ENCODE peak calls at places on chromosomes 3 and 15, in eight cellular contexts. One of them, this sample, is unnamed.
A peak's percentile ranks its signal among the peaks of the same experiment; 100 is the strongest.

GRCh38 chr3:49602877-49603411 is 48.7 kb downstream of the BSN start:
- DNase-seq in esophagus muscularis mucosa: no peak
- DNase-seq in SK-N-SH: no peak
- DNase-seq in sigmoid colon: peak; percentile 32
- DNase-seq in tibial nerve: no peak
- DNase-seq in transverse colon: no peak
- DNase-seq in HepG2: no peak
- DNase-seq in stomach: peak; percentile 32
- DNase-seq in this sample: peak; percentile 17

GRCh38 chr3:43178891-43179366 is 73.0 kb upstream of the POMGNT2 start:
- DNase-seq in esophagus muscularis mucosa: no peak
- DNase-seq in transverse colon: peak; percentile 78
- DNase-seq in stomach: peak; percentile 43
- DNase-seq in tibial nerve: no peak
- DNase-seq in sigmoid colon: no peak
- DNase-seq in SK-N-SH: no peak
- DNase-seq in HepG2: peak; percentile 91
- DNase-seq in this sample: no peak

GRCh38 chr3:150721285-150722130 is 17.8 kb upstream of the ERICH6 start:
- DNase-seq in transverse colon: no peak
- DNase-seq in esophagus muscularis mucosa: no peak
- DNase-seq in SK-N-SH: peak; percentile 73
- DNase-seq in tibial nerve: no peak
- DNase-seq in sigmoid colon: no peak
- DNase-seq in stomach: no peak
- DNase-seq in HepG2: peak; percentile 67
- DNase-seq in this sample: no peak

GRCh38 chr3:175336406-175337133 is 477.4 kb downstream of the NAALADL2 start:
- DNase-seq in sigmoid colon: no peak
- DNase-seq in esophagus muscularis mucosa: no peak
- DNase-seq in tibial nerve: no peak
- DNase-seq in stomach: no peak
- DNase-seq in SK-N-SH: no peak
- DNase-seq in transverse colon: no peak
- DNase-seq in HepG2: no peak
- DNase-seq in this sample: no peak

GRCh38 chr3:185737740-185738680 is 86.8 kb downstream of the IGF2BP2 start:
- DNase-seq in transverse colon: no peak
- DNase-seq in HepG2: no peak
- DNase-seq in esophagus muscularis mucosa: no peak
- DNase-seq in stomach: no peak
- DNase-seq in SK-N-SH: no peak
- DNase-seq in sigmoid colon: no peak
- DNase-seq in tibial nerve: no peak
- DNase-seq in this sample: no peak

GRCh38 chr15:73714695-73715301 is 30.6 kb downstream of the CD276 start:
- DNase-seq in SK-N-SH: no peak
- DNase-seq in HepG2: no peak
- DNase-seq in transverse colon: no peak
- DNase-seq in sigmoid colon: no peak
- DNase-seq in stomach: no peak
- DNase-seq in esophagus muscularis mucosa: no peak
- DNase-seq in tibial nerve: no peak
- DNase-seq in this sample: no peak

GRCh38 chr3:160038862-160039562 is 50.4 kb downstream of the IL12A start:
- DNase-seq in transverse colon: no peak
- DNase-seq in sigmoid colon: peak; percentile 63
- DNase-seq in tibial nerve: no peak
- DNase-seq in stomach: peak; percentile 65
- DNase-seq in esophagus muscularis mucosa: no peak
- DNase-seq in SK-N-SH: peak; percentile 76
- DNase-seq in HepG2: no peak
- DNase-seq in this sample: peak; percentile 85

GRCh38 chr15:69298697-69299441 is at the start of gene PAQR5:
- DNase-seq in stomach: peak; percentile 68
- DNase-seq in tibial nerve: no peak
- DNase-seq in SK-N-SH: peak; percentile 91
- DNase-seq in esophagus muscularis mucosa: no peak
- DNase-seq in sigmoid colon: no peak
- DNase-seq in transverse colon: peak; percentile 75
- DNase-seq in HepG2: no peak
- DNase-seq in this sample: peak; percentile 93

GRCh38 chr3:154243353-154243752 is 80.9 kb downstream of the DHX36 start:
- DNase-seq in SK-N-SH: no peak
- DNase-seq in transverse colon: no peak
- DNase-seq in sigmoid colon: no peak
- DNase-seq in HepG2: no peak
- DNase-seq in stomach: no peak
- DNase-seq in tibial nerve: no peak
- DNase-seq in esophagus muscularis mucosa: no peak
- DNase-seq in this sample: no peak

GRCh38 chr3:11273945-11274344 is 1.7 kb downstream of the ATG7 start:
- DNase-seq in tibial nerve: peak; percentile 48
- DNase-seq in esophagus muscularis mucosa: no peak
- DNase-seq in HepG2: no peak
- DNase-seq in SK-N-SH: no peak
- DNase-seq in transverse colon: no peak
- DNase-seq in stomach: no peak
- DNase-seq in sigmoid colon: no peak
- DNase-seq in this sample: peak; percentile 57

GRCh38 chr15:77395013-77395774 is 24.7 kb downstream of the PEAK1 start:
- DNase-seq in transverse colon: no peak
- DNase-seq in SK-N-SH: no peak
- DNase-seq in sigmoid colon: no peak
- DNase-seq in tibial nerve: no peak
- DNase-seq in HepG2: no peak
- DNase-seq in esophagus muscularis mucosa: no peak
- DNase-seq in stomach: no peak
- DNase-seq in this sample: no peak

GRCh38 chr3:127658234-127658633 is 14.5 kb upstream of the ABTB1 start:
- DNase-seq in stomach: no peak
- DNase-seq in sigmoid colon: no peak
- DNase-seq in HepG2: no peak
- DNase-seq in tibial nerve: no peak
- DNase-seq in SK-N-SH: no peak
- DNase-seq in transverse colon: no peak
- DNase-seq in esophagus muscularis mucosa: no peak
- DNase-seq in this sample: no peak

GRCh38 chr3:126128504-126129407 is 44.8 kb upstream of the SLC41A3 start:
- DNase-seq in HepG2: no peak
- DNase-seq in transverse colon: no peak
- DNase-seq in stomach: peak; percentile 11
- DNase-seq in tibial nerve: no peak
- DNase-seq in SK-N-SH: peak; percentile 11
- DNase-seq in esophagus muscularis mucosa: peak; percentile 39
- DNase-seq in sigmoid colon: peak; percentile 58
- DNase-seq in this sample: peak; percentile 61

GRCh38 chr3:110521019-110521418 is 550.6 kb upstream of the NECTIN3 start:
- DNase-seq in transverse colon: no peak
- DNase-seq in sigmoid colon: no peak
- DNase-seq in stomach: no peak
- DNase-seq in tibial nerve: no peak
- DNase-seq in SK-N-SH: no peak
- DNase-seq in HepG2: no peak
- DNase-seq in esophagus muscularis mucosa: no peak
- DNase-seq in this sample: no peak
- TF ChIP-seq EP300 in transverse colon: no peak
- TF ChIP-seq EP300 in sigmoid colon: no peak
- TF ChIP-seq EP300 in stomach: no peak
- TF ChIP-seq EP300 in tibial nerve: no peak
- TF ChIP-seq EP300 in SK-N-SH: no peak
- TF ChIP-seq EP300 in HepG2: no peak
- TF ChIP-seq EP300 in esophagus muscularis mucosa: no peak
- TF ChIP-seq EP300 in this sample: no peak

GRCh38 chr3:13045904-13046568 is 27.2 kb downstream of the IQSEC1 start:
- DNase-seq in esophagus muscularis mucosa: no peak
- DNase-seq in HepG2: no peak
- DNase-seq in transverse colon: peak; percentile 59
- DNase-seq in SK-N-SH: no peak
- DNase-seq in sigmoid colon: no peak
- DNase-seq in tibial nerve: peak; percentile 47
- DNase-seq in stomach: no peak
- DNase-seq in this sample: peak; percentile 80
- H3K4me1 ChIP-seq in esophagus muscularis mucosa: no peaks in the 10 kb centered on the region
- H3K4me1 ChIP-seq in HepG2: no peaks in the 10 kb centered on the region
- H3K4me1 ChIP-seq in transverse colon: no peaks in the 10 kb centered on the region
- H3K4me1 ChIP-seq in SK-N-SH: no peaks in the 10 kb centered on the region
- H3K4me1 ChIP-seq in sigmoid colon: no peaks in the 10 kb centered on the region
- H3K4me1 ChIP-seq in tibial nerve: no peaks in the 10 kb centered on the region
- H3K4me1 ChIP-seq in stomach: no peaks in the 10 kb centered on the region
- H3K4me1 ChIP-seq in this sample: peaks cover 9% of the 10 kb centered on the region

GRCh38 chr3:99683876-99684275 is 45.5 kb downstream of the COL8A1 start:
- DNase-seq in esophagus muscularis mucosa: no peak
- DNase-seq in tibial nerve: no peak
- DNase-seq in sigmoid colon: no peak
- DNase-seq in SK-N-SH: no peak
- DNase-seq in transverse colon: no peak
- DNase-seq in HepG2: no peak
- DNase-seq in stomach: no peak
- DNase-seq in this sample: no peak

GRCh38 chr3:99686469-99686868 is 48.1 kb downstream of the COL8A1 start:
- DNase-seq in stomach: no peak
- DNase-seq in transverse colon: no peak
- DNase-seq in sigmoid colon: no peak
- DNase-seq in HepG2: no peak
- DNase-seq in SK-N-SH: no peak
- DNase-seq in esophagus muscularis mucosa: no peak
- DNase-seq in tibial nerve: no peak
- DNase-seq in this sample: no peak

GRCh38 chr3:99683465-99683864 is 45.1 kb downstream of the COL8A1 start:
- DNase-seq in sigmoid colon: no peak
- DNase-seq in HepG2: no peak
- DNase-seq in SK-N-SH: no peak
- DNase-seq in tibial nerve: no peak
- DNase-seq in stomach: no peak
- DNase-seq in transverse colon: no peak
- DNase-seq in esophagus muscularis mucosa: no peak
- DNase-seq in this sample: no peak

GRCh38 chr3:99686955-99687612 is 48.7 kb downstream of the COL8A1 start:
- DNase-seq in transverse colon: peak; percentile 53
- DNase-seq in stomach: peak; percentile 66
- DNase-seq in HepG2: peak; percentile 23
- DNase-seq in sigmoid colon: peak; percentile 72
- DNase-seq in esophagus muscularis mucosa: no peak
- DNase-seq in tibial nerve: peak; percentile 71
- DNase-seq in SK-N-SH: peak; percentile 32
- DNase-seq in this sample: no peak

DNA sequence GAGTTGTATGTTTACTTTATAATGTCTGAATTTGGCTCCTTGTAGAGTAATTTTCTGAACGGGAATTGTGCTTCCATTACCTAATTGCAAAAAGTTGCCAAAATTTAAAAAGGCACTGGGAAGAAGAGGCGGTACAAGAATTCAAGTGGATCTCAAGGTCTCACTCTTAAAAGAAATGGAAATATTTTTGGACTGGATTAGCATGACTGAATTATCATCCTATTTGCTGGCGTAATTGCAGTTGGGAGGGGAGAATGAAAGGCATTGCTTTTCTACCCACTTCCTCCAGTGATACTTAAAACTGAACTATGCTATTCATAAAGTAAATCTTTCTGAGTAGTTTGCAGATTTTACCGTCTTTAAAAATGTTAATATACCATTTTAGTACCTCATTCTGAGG is 46.3 kb downstream of the COL8A1 start:
- DNase-seq in HepG2: no peak
- DNase-seq in esophagus muscularis mucosa: no peak
- DNase-seq in SK-N-SH: no peak
- DNase-seq in stomach: no peak
- DNase-seq in sigmoid colon: no peak
- DNase-seq in transverse colon: no peak
- DNase-seq in tibial nerve: no peak
- DNase-seq in this sample: no peak
- H3K36me3 ChIP-seq in HepG2: no peaks in the 10 kb centered on the region
- H3K36me3 ChIP-seq in esophagus muscularis mucosa: no peaks in the 10 kb centered on the region
- H3K36me3 ChIP-seq in SK-N-SH: no peaks in the 10 kb centered on the region
- H3K36me3 ChIP-seq in stomach: no peaks in the 10 kb centered on the region
- H3K36me3 ChIP-seq in sigmoid colon: no peaks in the 10 kb centered on the region
- H3K36me3 ChIP-seq in transverse colon: no peaks in the 10 kb centered on the region
- H3K36me3 ChIP-seq in tibial nerve: no peaks in the 10 kb centered on the region
- H3K36me3 ChIP-seq in this sample: no peaks in the 10 kb centered on the region

GRCh38 chr3:152056987-152057386 is 183.5 kb downstream of the SUCNR1 start:
- DNase-seq in SK-N-SH: no peak
- DNase-seq in transverse colon: no peak
- DNase-seq in sigmoid colon: no peak
- DNase-seq in esophagus muscularis mucosa: no peak
- DNase-seq in stomach: no peak
- DNase-seq in tibial nerve: no peak
- DNase-seq in HepG2: no peak
- DNase-seq in this sample: no peak
- TF ChIP-seq EP300 in SK-N-SH: no peak
- TF ChIP-seq EP300 in transverse colon: no peak
- TF ChIP-seq EP300 in sigmoid colon: no peak
- TF ChIP-seq EP300 in esophagus muscularis mucosa: no peak
- TF ChIP-seq EP300 in stomach: no peak
- TF ChIP-seq EP300 in tibial nerve: no peak
- TF ChIP-seq EP300 in HepG2: no peak
- TF ChIP-seq EP300 in this sample: no peak

GRCh38 chr3:48468329-48468731 is 21.8 kb downstream of the ATRIP start:
- DNase-seq in transverse colon: peak; percentile 66
- DNase-seq in SK-N-SH: peak; percentile 60
- DNase-seq in sigmoid colon: no peak
- DNase-seq in stomach: peak; percentile 61
- DNase-seq in HepG2: peak; percentile 44
- DNase-seq in esophagus muscularis mucosa: no peak
- DNase-seq in tibial nerve: no peak
- DNase-seq in this sample: peak; percentile 50
- H3K4me1 ChIP-seq in transverse colon: peaks cover 66% of the 10 kb centered on the region
- H3K4me1 ChIP-seq in SK-N-SH: peaks cover 16% of the 10 kb centered on the region
- H3K4me1 ChIP-seq in sigmoid colon: no peaks in the 10 kb centered on the region
- H3K4me1 ChIP-seq in stomach: peaks cover 55% of the 10 kb centered on the region
- H3K4me1 ChIP-seq in HepG2: peaks cover 59% of the 10 kb centered on the region
- H3K4me1 ChIP-seq in esophagus muscularis mucosa: peaks cover 85% of the 10 kb centered on the region
- H3K4me1 ChIP-seq in tibial nerve: peaks cover 2% of the 10 kb centered on the region
- H3K4me1 ChIP-seq in this sample: peaks cover 69% of the 10 kb centered on the region

DNA sequence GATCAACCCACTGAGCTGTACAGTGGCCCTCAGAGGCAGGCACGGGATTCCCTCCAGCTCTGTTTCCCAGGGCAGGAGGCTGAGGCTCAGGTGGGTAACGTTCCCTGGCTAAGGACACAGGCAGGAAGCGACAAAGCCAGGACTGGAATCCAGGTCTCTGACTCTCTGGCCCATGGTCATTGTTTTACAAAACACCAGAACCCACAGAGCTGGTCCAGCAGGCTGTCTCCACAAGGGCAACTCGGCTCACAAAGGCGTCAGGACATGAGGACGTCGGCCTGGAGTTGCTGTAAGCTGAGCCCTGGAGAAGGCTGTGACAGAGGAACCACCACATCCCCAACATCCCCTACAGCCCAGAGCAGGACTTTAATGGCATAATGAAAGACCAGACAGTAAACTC is 30.7 kb downstream of the NUP210 start:
- DNase-seq in stomach: no peak
- DNase-seq in transverse colon: no peak
- DNase-seq in esophagus muscularis mucosa: no peak
- DNase-seq in tibial nerve: no peak
- DNase-seq in sigmoid colon: no peak
- DNase-seq in SK-N-SH: no peak
- DNase-seq in HepG2: no peak
- DNase-seq in this sample: no peak
- H3K36me3 ChIP-seq in stomach: peaks cover 91% of the 10 kb centered on the region
- H3K36me3 ChIP-seq in transverse colon: no peaks in the 10 kb centered on the region
- H3K36me3 ChIP-seq in esophagus muscularis mucosa: peaks cover 38% of the 10 kb centered on the region
- H3K36me3 ChIP-seq in tibial nerve: no peaks in the 10 kb centered on the region
- H3K36me3 ChIP-seq in sigmoid colon: no peaks in the 10 kb centered on the region
- H3K36me3 ChIP-seq in SK-N-SH: no peaks in the 10 kb centered on the region
- H3K36me3 ChIP-seq in HepG2: peaks cover 91% of the 10 kb centered on the region
- H3K36me3 ChIP-seq in this sample: no peaks in the 10 kb centered on the region

GRCh38 chr15:52651868-52652267 is 27.3 kb downstream of the ATOSA start:
- DNase-seq in SK-N-SH: peak; percentile 71
- DNase-seq in sigmoid colon: peak; percentile 87
- DNase-seq in stomach: peak; percentile 42
- DNase-seq in transverse colon: peak; percentile 65
- DNase-seq in HepG2: peak; percentile 80
- DNase-seq in tibial nerve: peak; percentile 63
- DNase-seq in esophagus muscularis mucosa: peak; percentile 92
- DNase-seq in this sample: peak; percentile 80
- TF ChIP-seq EP300 in SK-N-SH: no peak
- TF ChIP-seq EP300 in sigmoid colon: no peak
- TF ChIP-seq EP300 in stomach: no peak
- TF ChIP-seq EP300 in transverse colon: no peak
- TF ChIP-seq EP300 in HepG2: peak; percentile 61
- TF ChIP-seq EP300 in tibial nerve: peak; percentile 80
- TF ChIP-seq EP300 in esophagus muscularis mucosa: no peak
- TF ChIP-seq EP300 in this sample: no peak

This sample was measured in upper lobe of left lung.